ENCODE peak calls at places on chromosomes 3 and 15, in five cellular contexts. One of them, this sample, is unnamed.
A peak's percentile ranks its signal among the peaks of the same experiment; 100 is the strongest.

GRCh38 chr3:138355071-138355470 is 6.7 kb downstream of the MRAS start:
- DNase-seq in neural progenitor cell: no peak
- DNase-seq in sigmoid colon: peak; percentile 11
- DNase-seq in colonic mucosa: no peak
- DNase-seq in A549: no peak
- DNase-seq in this sample: no peak

GRCh38 chr3:4350789-4351163 is 47.6 kb downstream of the SETMAR start:
- DNase-seq in neural progenitor cell: peak; percentile 67
- DNase-seq in sigmoid colon: no peak
- DNase-seq in colonic mucosa: peak; percentile 50
- DNase-seq in A549: peak; percentile 76
- DNase-seq in this sample: peak; percentile 60

GRCh38 chr3:129741794-129742193 is 135.3 kb upstream of the PLXND1 start:
- DNase-seq in neural progenitor cell: no peak
- DNase-seq in sigmoid colon: no peak
- DNase-seq in colonic mucosa: no peak
- DNase-seq in A549: no peak
- DNase-seq in this sample: no peak

GRCh38 chr3:147943265-147943945 is 534.2 kb downstream of the ZIC1 start:
- DNase-seq in neural progenitor cell: no peak
- DNase-seq in sigmoid colon: no peak
- DNase-seq in colonic mucosa: no peak
- DNase-seq in A549: peak; percentile 3
- DNase-seq in this sample: no peak

GRCh38 chr3:39150803-39151631 is 2.4 kb downstream of the CSRNP1 start:
- DNase-seq in neural progenitor cell: peak; percentile 76
- DNase-seq in sigmoid colon: peak; percentile 96
- DNase-seq in colonic mucosa: peak; percentile 80
- DNase-seq in A549: peak; percentile 72
- DNase-seq in this sample: peak; percentile 79

GRCh38 chr3:39133822-39134221 is 19.6 kb downstream of the CSRNP1 start:
- DNase-seq in neural progenitor cell: no peak
- DNase-seq in sigmoid colon: peak; percentile 35
- DNase-seq in colonic mucosa: no peak
- DNase-seq in A549: no peak
- DNase-seq in this sample: no peak

GRCh38 chr3:25587094-25587493 is 77.6 kb downstream of the TOP2B start:
- DNase-seq in neural progenitor cell: no peak
- DNase-seq in sigmoid colon: no peak
- DNase-seq in colonic mucosa: no peak
- DNase-seq in A549: no peak
- DNase-seq in this sample: no peak

GRCh38 chr15:78872155-78872971 is at the start of gene MORF4L1:
- DNase-seq in neural progenitor cell: peak; percentile 98
- DNase-seq in sigmoid colon: peak; percentile 98
- DNase-seq in colonic mucosa: peak; percentile 94
- DNase-seq in A549: peak; percentile 89
- DNase-seq in this sample: peak; percentile 96

GRCh38 chr15:64630403-64631107 is 144.8 kb downstream of the RBPMS2 start:
- DNase-seq in neural progenitor cell: no peak
- DNase-seq in sigmoid colon: no peak
- DNase-seq in colonic mucosa: no peak
- DNase-seq in A549: no peak
- DNase-seq in this sample: no peak

GRCh38 chr3:136960838-136961836 is 3.4 kb downstream of the IL20RB start:
- DNase-seq in neural progenitor cell: no peak
- DNase-seq in sigmoid colon: no peak
- DNase-seq in colonic mucosa: no peak
- DNase-seq in A549: peak; percentile 15
- DNase-seq in this sample: no peak

GRCh38 chr3:72633101-72633500 is 215.1 kb downstream of the SHQ1 start:
- DNase-seq in neural progenitor cell: no peak
- DNase-seq in sigmoid colon: no peak
- DNase-seq in colonic mucosa: no peak
- DNase-seq in A549: no peak
- DNase-seq in this sample: no peak

GRCh38 chr15:89068325-89068784 is 19.9 kb upstream of the ABHD2 start:
- DNase-seq in neural progenitor cell: no peak
- DNase-seq in sigmoid colon: no peak
- DNase-seq in colonic mucosa: no peak
- DNase-seq in A549: no peak
- DNase-seq in this sample: peak; percentile 81

GRCh38 chr3:132071043-132071442 is 36.2 kb upstream of the CPNE4 start:
- DNase-seq in neural progenitor cell: no peak
- DNase-seq in sigmoid colon: no peak
- DNase-seq in colonic mucosa: no peak
- DNase-seq in A549: no peak
- DNase-seq in this sample: no peak

GRCh38 chr3:107315136-107315535 is 62.1 kb upstream of the CCDC54 start:
- DNase-seq in neural progenitor cell: no peak
- DNase-seq in sigmoid colon: no peak
- DNase-seq in colonic mucosa: no peak
- DNase-seq in A549: no peak
- DNase-seq in this sample: no peak

GRCh38 chr3:138694287-138695007 is 85.9 kb downstream of the FAIM start:
- DNase-seq in neural progenitor cell: no peak
- DNase-seq in sigmoid colon: no peak
- DNase-seq in colonic mucosa: no peak
- DNase-seq in A549: peak; percentile 5
- DNase-seq in this sample: no peak

GRCh38 chr3:128068156-128068620 is 16.0 kb downstream of the SEC61A1 start:
- DNase-seq in neural progenitor cell: peak; percentile 74
- DNase-seq in sigmoid colon: no peak
- DNase-seq in colonic mucosa: no peak
- DNase-seq in A549: peak; percentile 52
- DNase-seq in this sample: peak; percentile 50

GRCh38 chr3:62229908-62230307 is 143.4 kb downstream of the FEZF2 start:
- DNase-seq in neural progenitor cell: peak; percentile 31
- DNase-seq in sigmoid colon: no peak
- DNase-seq in colonic mucosa: no peak
- DNase-seq in A549: peak; percentile 18
- DNase-seq in this sample: no peak

GRCh38 chr3:31687020-31687802 is 154.5 kb downstream of the STT3B start:
- DNase-seq in neural progenitor cell: no peak
- DNase-seq in sigmoid colon: no peak
- DNase-seq in colonic mucosa: no peak
- DNase-seq in A549: no peak
- DNase-seq in this sample: no peak

GRCh38 chr3:13167829-13168228 is 94.6 kb upstream of the IQSEC1 start:
- DNase-seq in neural progenitor cell: no peak
- DNase-seq in sigmoid colon: peak; percentile 15
- DNase-seq in colonic mucosa: no peak
- DNase-seq in A549: no peak
- DNase-seq in this sample: no peak

GRCh38 chr15:92538115-92538514 is 117.5 kb downstream of the FAM174B start:
- DNase-seq in neural progenitor cell: no peak
- DNase-seq in sigmoid colon: no peak
- DNase-seq in colonic mucosa: no peak
- DNase-seq in A549: no peak
- DNase-seq in this sample: no peak

GRCh38 chr3:126200534-126200933 is 20.1 kb upstream of the ALDH1L1 start:
- DNase-seq in neural progenitor cell: no peak
- DNase-seq in sigmoid colon: no peak
- DNase-seq in colonic mucosa: no peak
- DNase-seq in A549: no peak
- DNase-seq in this sample: no peak

GRCh38 chr3:155242342-155242741 is 51.1 kb downstream of the STRIT1 start:
- DNase-seq in neural progenitor cell: no peak
- DNase-seq in sigmoid colon: no peak
- DNase-seq in colonic mucosa: no peak
- DNase-seq in A549: no peak
- DNase-seq in this sample: no peak

GRCh38 chr15:31260646-31261265 is 65.9 kb upstream of the KLF13 start:
- DNase-seq in neural progenitor cell: no peak
- DNase-seq in sigmoid colon: peak; percentile 48
- DNase-seq in colonic mucosa: no peak
- DNase-seq in A549: no peak
- DNase-seq in this sample: no peak

GRCh38 chr15:43204016-43204901 is 16.6 kb downstream of the EPB42 start:
- DNase-seq in neural progenitor cell: peak; percentile 71
- DNase-seq in sigmoid colon: no peak
- DNase-seq in colonic mucosa: peak; percentile 29
- DNase-seq in A549: peak; percentile 38
- DNase-seq in this sample: peak; percentile 83

GRCh38 chr3:148930785-148931184 is 60.6 kb upstream of the GYG1 start:
- DNase-seq in neural progenitor cell: no peak
- DNase-seq in sigmoid colon: no peak
- DNase-seq in colonic mucosa: no peak
- DNase-seq in A549: no peak
- DNase-seq in this sample: no peak

GRCh38 chr3:176296066-176296597 is 901.1 kb downstream of the TBL1XR1 start:
- DNase-seq in neural progenitor cell: no peak
- DNase-seq in sigmoid colon: no peak
- DNase-seq in colonic mucosa: no peak
- DNase-seq in A549: no peak
- DNase-seq in this sample: no peak

GRCh38 chr15:68405426-68406250 is 26.3 kb downstream of the ITGA11 start:
- DNase-seq in neural progenitor cell: no peak
- DNase-seq in sigmoid colon: no peak
- DNase-seq in colonic mucosa: peak; percentile 2
- DNase-seq in A549: no peak
- DNase-seq in this sample: no peak

GRCh38 chr3:61858054-61858453 is 296.7 kb downstream of the PTPRG start:
- DNase-seq in neural progenitor cell: no peak
- DNase-seq in sigmoid colon: no peak
- DNase-seq in colonic mucosa: no peak
- DNase-seq in A549: no peak
- DNase-seq in this sample: no peak

GRCh38 chr15:38073278-38073930 is 139.0 kb downstream of the TMCO5A start:
- DNase-seq in neural progenitor cell: peak; percentile 33
- DNase-seq in sigmoid colon: no peak
- DNase-seq in colonic mucosa: peak; percentile 71
- DNase-seq in A549: no peak
- DNase-seq in this sample: no peak

DNA sequence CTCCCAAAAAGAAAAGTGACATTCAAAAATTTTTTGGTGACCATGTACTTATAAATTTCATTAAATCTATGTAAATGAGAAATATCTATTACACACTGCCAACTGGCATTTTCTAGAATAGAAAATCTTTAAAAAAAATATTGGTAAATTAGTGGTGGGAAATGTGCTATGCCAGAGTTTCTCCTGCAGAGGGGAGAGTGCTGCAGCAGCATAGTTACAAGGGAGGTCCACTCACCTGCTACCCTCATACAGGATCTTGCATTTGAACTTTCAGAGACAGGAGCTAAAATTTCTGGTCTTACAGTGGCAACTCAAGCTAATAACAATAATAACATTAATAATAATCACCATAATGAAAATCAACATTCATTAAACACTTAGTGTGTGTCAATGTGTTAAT is 459.6 kb downstream of the NSUN3 start:
- DNase-seq in neural progenitor cell: peak; percentile 11
- DNase-seq in sigmoid colon: no peak
- DNase-seq in colonic mucosa: no peak
- DNase-seq in A549: no peak
- DNase-seq in this sample: no peak
- TF ChIP-seq CTCF in neural progenitor cell: peak; percentile 44
- TF ChIP-seq CTCF in sigmoid colon: no peak
- TF ChIP-seq CTCF in colonic mucosa: no peak
- TF ChIP-seq CTCF in A549: no peak
- TF ChIP-seq CTCF in this sample: no peak

DNA sequence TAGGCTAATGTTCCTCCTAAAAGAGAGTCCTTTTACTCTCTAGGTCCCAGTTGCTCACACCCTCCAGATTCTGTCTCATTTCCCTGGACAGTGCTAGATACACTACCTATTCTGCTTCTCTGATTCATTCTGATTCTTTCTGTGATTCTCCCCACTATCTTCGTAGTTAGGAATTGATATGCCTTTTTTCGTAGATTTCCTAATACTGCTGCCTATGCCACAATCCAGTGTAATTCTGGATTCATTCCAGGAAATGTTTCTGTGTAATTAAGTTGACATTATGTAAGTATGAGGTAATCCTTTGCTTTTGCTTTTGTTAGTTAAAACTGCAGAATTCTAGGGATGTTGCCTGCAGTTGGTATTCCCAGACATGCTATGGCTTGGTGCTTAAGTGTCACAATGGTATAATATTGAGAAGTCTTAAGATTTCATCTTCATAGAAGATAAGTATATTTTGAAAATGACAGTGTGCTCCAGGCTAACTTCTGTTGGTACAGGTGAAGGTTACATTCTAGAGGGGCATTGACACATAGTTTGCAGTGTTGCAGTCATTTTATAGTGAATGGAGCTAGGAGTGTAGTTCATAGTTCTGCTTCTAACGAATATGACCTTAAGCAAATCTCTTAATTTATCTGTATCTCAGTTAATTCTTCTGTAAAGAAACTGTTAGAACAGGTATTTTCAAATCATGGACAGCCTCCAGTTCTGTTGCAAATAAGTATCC is 54.3 kb downstream of the RIOX2 start:
- DNase-seq in neural progenitor cell: no peak
- DNase-seq in sigmoid colon: no peak
- DNase-seq in colonic mucosa: no peak
- DNase-seq in A549: no peak
- DNase-seq in this sample: no peak
- TF ChIP-seq CTCF in neural progenitor cell: no peak
- TF ChIP-seq CTCF in sigmoid colon: no peak
- TF ChIP-seq CTCF in colonic mucosa: no peak
- TF ChIP-seq CTCF in A549: no peak
- TF ChIP-seq CTCF in this sample: no peak

GRCh38 chr3:8767667-8768363 is 1.6 kb downstream of the OXTR start:
- DNase-seq in neural progenitor cell: peak; percentile 42
- DNase-seq in sigmoid colon: no peak
- DNase-seq in colonic mucosa: peak; percentile 45
- DNase-seq in A549: no peak
- DNase-seq in this sample: peak; percentile 46
- TF ChIP-seq CTCF in neural progenitor cell: peak; percentile 28
- TF ChIP-seq CTCF in sigmoid colon: no peak
- TF ChIP-seq CTCF in colonic mucosa: no peak
- TF ChIP-seq CTCF in A549: no peak
- TF ChIP-seq CTCF in this sample: peak; percentile 21

DNA sequence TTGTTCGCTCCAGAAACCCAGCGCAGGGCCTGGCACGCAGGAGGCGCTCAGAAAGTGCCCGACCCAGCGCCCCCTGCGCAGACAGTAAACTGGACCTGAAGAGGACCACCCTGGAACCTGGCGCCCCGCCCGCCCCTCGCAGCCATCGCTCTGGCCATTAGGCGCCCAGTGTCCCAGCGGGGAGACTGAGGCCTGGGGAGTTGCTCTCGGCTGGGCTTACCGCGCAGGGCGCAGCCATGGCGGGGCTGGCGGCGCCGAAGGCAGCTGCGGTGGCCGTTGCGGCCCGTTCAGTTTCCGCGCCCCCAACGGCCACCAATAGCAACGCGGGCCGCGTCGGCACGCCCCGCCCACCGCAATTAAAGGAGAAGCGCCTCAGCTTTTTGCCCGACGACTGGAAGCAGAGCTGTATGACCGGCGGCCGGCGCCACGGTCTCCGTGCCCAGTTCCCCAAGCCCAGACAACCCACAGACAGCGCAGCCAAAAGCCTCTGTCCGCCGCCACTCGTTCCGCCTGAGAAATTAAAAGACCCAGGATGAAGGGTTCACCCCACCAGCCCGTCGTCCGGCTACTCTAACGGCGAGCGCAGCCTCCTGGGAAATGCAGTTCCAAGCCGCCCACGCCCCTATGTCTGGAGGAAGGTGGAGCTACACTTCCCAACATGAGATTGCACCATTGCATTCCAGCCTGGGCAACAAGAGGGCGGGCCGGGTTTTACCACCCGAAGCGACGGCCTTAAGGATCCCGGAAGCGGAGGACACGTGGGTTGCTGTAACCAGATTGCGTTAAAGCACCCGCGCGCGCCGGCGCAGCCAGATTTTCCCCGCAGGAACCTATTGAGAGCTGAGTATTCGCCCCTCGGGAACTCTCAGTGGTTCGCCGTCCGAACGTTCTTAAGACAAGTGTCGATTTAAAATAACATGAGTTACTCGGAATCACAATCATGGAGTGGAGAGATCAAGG is at the start of gene POC1A:
- DNase-seq in neural progenitor cell: peak; percentile 97
- DNase-seq in sigmoid colon: peak; percentile 99
- DNase-seq in colonic mucosa: peak; percentile 97
- DNase-seq in A549: peak; percentile 90
- DNase-seq in this sample: peak; percentile 96
- TF ChIP-seq CTCF in neural progenitor cell: peak; percentile 6
- TF ChIP-seq CTCF in sigmoid colon: peak; percentile 20
- TF ChIP-seq CTCF in colonic mucosa: no peak
- TF ChIP-seq CTCF in A549: no peak
- TF ChIP-seq CTCF in this sample: no peak

This sample was measured in activated CD8-positive, alpha-beta T cell treated with anti-CD3 and anti-CD28 coated beads for 36 hours.